ENCODE peak calls at places on chromosomes 5 and 9, in ten cellular contexts. One of them, this sample, is unnamed.

GRCh38 chr5:95925345-95925744 is 36.3 kb downstream of the ELL2 start:
- DNase-seq in PC-9: no peak
- DNase-seq in astrocyte: no peak
- DNase-seq in fibroblast of lung: no peak
- DNase-seq in neural progenitor cell: no peak
- DNase-seq in HCT116: no peak
- DNase-seq in PC-3: no peak
- DNase-seq in GM23338: no peak
- DNase-seq in HepG2: no peak
- DNase-seq in endothelial cell of umbilical vein: no peak
- DNase-seq in this sample: no peak

GRCh38 chr9:35519697-35520403 is 29.9 kb downstream of the RUSC2 start:
- DNase-seq in PC-3: no peak
- DNase-seq in HepG2: no peak
- DNase-seq in fibroblast of lung: peak
- DNase-seq in PC-9: no peak
- DNase-seq in neural progenitor cell: no peak
- DNase-seq in GM23338: no peak
- DNase-seq in endothelial cell of umbilical vein: no peak
- DNase-seq in astrocyte: peak
- DNase-seq in HCT116: no peak
- DNase-seq in this sample: no peak

GRCh38 chr5:176875783-176876505 is 23.2 kb downstream of the HK3 start:
- DNase-seq in endothelial cell of umbilical vein: no peak
- DNase-seq in neural progenitor cell: no peak
- DNase-seq in HCT116: no peak
- DNase-seq in astrocyte: no peak
- DNase-seq in HepG2: no peak
- DNase-seq in PC-9: no peak
- DNase-seq in PC-3: no peak
- DNase-seq in GM23338: no peak
- DNase-seq in fibroblast of lung: no peak
- DNase-seq in this sample: no peak

GRCh38 chr9:73269430-73270101 is 117.9 kb downstream of the ANXA1 start:
- DNase-seq in astrocyte: peak
- DNase-seq in fibroblast of lung: peak
- DNase-seq in HepG2: peak
- DNase-seq in endothelial cell of umbilical vein: peak
- DNase-seq in PC-3: peak
- DNase-seq in GM23338: peak
- DNase-seq in neural progenitor cell: peak
- DNase-seq in HCT116: peak
- DNase-seq in PC-9: no peak
- DNase-seq in this sample: peak

GRCh38 chr5:98941131-98941883 is 12.5 kb upstream of the CHD1 start:
- DNase-seq in endothelial cell of umbilical vein: no peak
- DNase-seq in fibroblast of lung: no peak
- DNase-seq in neural progenitor cell: no peak
- DNase-seq in astrocyte: no peak
- DNase-seq in HepG2: no peak
- DNase-seq in PC-3: no peak
- DNase-seq in PC-9: no peak
- DNase-seq in HCT116: no peak
- DNase-seq in GM23338: no peak
- DNase-seq in this sample: no peak

GRCh38 chr5:178277346-178277745 is 44.7 kb upstream of the PHYKPL start:
- DNase-seq in neural progenitor cell: no peak
- DNase-seq in PC-9: no peak
- DNase-seq in endothelial cell of umbilical vein: no peak
- DNase-seq in HCT116: no peak
- DNase-seq in astrocyte: no peak
- DNase-seq in HepG2: no peak
- DNase-seq in fibroblast of lung: no peak
- DNase-seq in PC-3: no peak
- DNase-seq in GM23338: no peak
- DNase-seq in this sample: no peak

GRCh38 chr9:96450613-96451544 is 910 bp downstream of the HABP4 start:
- DNase-seq in fibroblast of lung: peak
- DNase-seq in neural progenitor cell: peak
- DNase-seq in HCT116: no peak
- DNase-seq in HepG2: peak
- DNase-seq in GM23338: peak
- DNase-seq in astrocyte: peak
- DNase-seq in PC-3: peak
- DNase-seq in PC-9: no peak
- DNase-seq in endothelial cell of umbilical vein: peak
- DNase-seq in this sample: peak

GRCh38 chr9:137369111-137369787 is 53.7 kb downstream of the EXD3 start:
- DNase-seq in HepG2: no peak
- DNase-seq in PC-9: no peak
- DNase-seq in HCT116: no peak
- DNase-seq in endothelial cell of umbilical vein: no peak
- DNase-seq in astrocyte: no peak
- DNase-seq in neural progenitor cell: no peak
- DNase-seq in fibroblast of lung: no peak
- DNase-seq in PC-3: no peak
- DNase-seq in GM23338: no peak
- DNase-seq in this sample: no peak

GRCh38 chr9:83299556-83299955 is 236.6 kb upstream of the RASEF start:
- DNase-seq in GM23338: no peak
- DNase-seq in neural progenitor cell: peak
- DNase-seq in fibroblast of lung: peak
- DNase-seq in astrocyte: peak
- DNase-seq in HepG2: no peak
- DNase-seq in PC-9: peak
- DNase-seq in HCT116: no peak
- DNase-seq in PC-3: peak
- DNase-seq in endothelial cell of umbilical vein: peak
- DNase-seq in this sample: peak

GRCh38 chr5:147391781-147392180 is 118.1 kb downstream of the DPYSL3 start:
- DNase-seq in fibroblast of lung: peak
- DNase-seq in HepG2: peak
- DNase-seq in GM23338: peak
- DNase-seq in astrocyte: peak
- DNase-seq in endothelial cell of umbilical vein: peak
- DNase-seq in neural progenitor cell: peak
- DNase-seq in HCT116: peak
- DNase-seq in PC-9: no peak
- DNase-seq in PC-3: peak
- DNase-seq in this sample: peak

GRCh38 chr5:8879248-8879647 is 666.6 kb downstream of the SEMA5A start:
- DNase-seq in neural progenitor cell: no peak
- DNase-seq in HepG2: no peak
- DNase-seq in GM23338: no peak
- DNase-seq in PC-3: no peak
- DNase-seq in PC-9: no peak
- DNase-seq in astrocyte: no peak
- DNase-seq in HCT116: no peak
- DNase-seq in endothelial cell of umbilical vein: no peak
- DNase-seq in fibroblast of lung: no peak
- DNase-seq in this sample: no peak

GRCh38 chr5:84685121-84685520 is 300.4 kb upstream of the EDIL3 start:
- DNase-seq in PC-9: no peak
- DNase-seq in endothelial cell of umbilical vein: no peak
- DNase-seq in PC-3: no peak
- DNase-seq in HCT116: no peak
- DNase-seq in GM23338: no peak
- DNase-seq in neural progenitor cell: no peak
- DNase-seq in fibroblast of lung: peak
- DNase-seq in HepG2: no peak
- DNase-seq in astrocyte: peak
- DNase-seq in this sample: no peak

GRCh38 chr5:175847503-175847902 is 23.9 kb upstream of the CPLX2 start:
- DNase-seq in GM23338: peak
- DNase-seq in neural progenitor cell: peak
- DNase-seq in PC-3: no peak
- DNase-seq in PC-9: no peak
- DNase-seq in astrocyte: no peak
- DNase-seq in HCT116: no peak
- DNase-seq in fibroblast of lung: no peak
- DNase-seq in HepG2: peak
- DNase-seq in endothelial cell of umbilical vein: no peak
- DNase-seq in this sample: no peak
- TF ChIP-seq CTCF in GM23338: peak
- TF ChIP-seq CTCF in neural progenitor cell: peak
- TF ChIP-seq CTCF in PC-3: peak
- TF ChIP-seq CTCF in PC-9: no peak
- TF ChIP-seq CTCF in astrocyte: peak
- TF ChIP-seq CTCF in HCT116: peak
- TF ChIP-seq CTCF in fibroblast of lung: peak
- TF ChIP-seq CTCF in HepG2: peak
- TF ChIP-seq CTCF in endothelial cell of umbilical vein: no peak
- TF ChIP-seq CTCF in this sample: no peak

DNA sequence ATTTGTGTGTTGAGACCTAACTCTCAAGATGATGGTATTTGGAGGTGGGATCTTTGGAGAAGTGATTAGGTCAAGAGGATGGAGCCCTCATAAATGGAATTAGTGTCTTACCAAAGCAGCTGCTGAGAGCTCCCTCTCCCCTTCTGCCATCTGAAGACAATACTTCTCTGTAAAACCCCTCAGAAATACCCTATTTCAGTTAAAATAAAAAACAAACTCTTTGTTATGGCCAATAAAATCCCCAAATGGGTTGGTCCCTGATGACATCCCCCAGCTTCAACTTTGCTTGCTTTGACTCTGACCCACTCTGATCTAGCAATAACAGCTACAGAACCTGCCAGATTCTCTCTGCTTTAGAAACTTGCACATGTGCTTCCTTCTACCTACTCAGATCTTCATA is 100.9 kb downstream of the SNCAIP start:
- DNase-seq in GM23338: no peak
- DNase-seq in fibroblast of lung: no peak
- DNase-seq in PC-9: no peak
- DNase-seq in HCT116: no peak
- DNase-seq in astrocyte: no peak
- DNase-seq in neural progenitor cell: no peak
- DNase-seq in PC-3: no peak
- DNase-seq in endothelial cell of umbilical vein: no peak
- DNase-seq in HepG2: no peak
- DNase-seq in this sample: no peak
- TF ChIP-seq EZH2 in GM23338: no peak
- TF ChIP-seq EZH2 in fibroblast of lung: no peak
- TF ChIP-seq EZH2 in PC-9: no peak
- TF ChIP-seq EZH2 in HCT116: no peak
- TF ChIP-seq EZH2 in astrocyte: no peak
- TF ChIP-seq EZH2 in neural progenitor cell: no peak
- TF ChIP-seq EZH2 in PC-3: no peak
- TF ChIP-seq EZH2 in endothelial cell of umbilical vein: no peak
- TF ChIP-seq EZH2 in HepG2: no peak
- TF ChIP-seq EZH2 in this sample: no peak

DNA sequence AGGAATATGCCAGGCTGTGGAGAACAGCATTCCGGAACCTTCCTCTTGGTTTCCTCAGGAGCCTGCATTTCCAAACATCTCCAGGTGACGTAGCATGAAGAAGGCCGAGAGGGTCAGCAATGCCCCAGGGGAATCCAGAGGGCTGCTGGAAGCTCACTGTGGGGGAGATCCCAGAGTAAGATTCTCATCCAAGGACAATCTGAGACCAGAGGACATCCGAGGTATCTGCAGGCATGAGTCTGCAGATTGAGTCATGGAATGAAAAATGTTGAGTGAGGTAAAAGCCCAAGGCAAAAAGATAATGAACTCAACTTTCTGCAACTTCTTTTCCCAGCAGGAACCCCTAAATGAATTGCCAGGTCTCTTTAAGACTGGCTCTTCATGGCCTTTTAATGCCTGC is 73.5 kb downstream of the KIF4B start:
- DNase-seq in PC-9: no peak
- DNase-seq in astrocyte: no peak
- DNase-seq in HepG2: no peak
- DNase-seq in fibroblast of lung: peak
- DNase-seq in HCT116: no peak
- DNase-seq in PC-3: no peak
- DNase-seq in endothelial cell of umbilical vein: no peak
- DNase-seq in GM23338: no peak
- DNase-seq in neural progenitor cell: no peak
- DNase-seq in this sample: no peak
- TF ChIP-seq CTCF in PC-9: no peak
- TF ChIP-seq CTCF in astrocyte: no peak
- TF ChIP-seq CTCF in HepG2: no peak
- TF ChIP-seq CTCF in fibroblast of lung: no peak
- TF ChIP-seq CTCF in HCT116: no peak
- TF ChIP-seq CTCF in PC-3: no peak
- TF ChIP-seq CTCF in endothelial cell of umbilical vein: no peak
- TF ChIP-seq CTCF in GM23338: no peak
- TF ChIP-seq CTCF in neural progenitor cell: no peak
- TF ChIP-seq CTCF in this sample: no peak

GRCh38 chr9:89498845-89499480 is 1.1 kb upstream of the SEMA4D start:
- DNase-seq in fibroblast of lung: no peak
- DNase-seq in GM23338: no peak
- DNase-seq in astrocyte: no peak
- DNase-seq in HepG2: no peak
- DNase-seq in PC-3: no peak
- DNase-seq in HCT116: no peak
- DNase-seq in PC-9: no peak
- DNase-seq in neural progenitor cell: no peak
- DNase-seq in endothelial cell of umbilical vein: no peak
- DNase-seq in this sample: no peak
- TF ChIP-seq EZH2 in fibroblast of lung: no peak
- TF ChIP-seq EZH2 in GM23338: no peak
- TF ChIP-seq EZH2 in astrocyte: no peak
- TF ChIP-seq EZH2 in HepG2: no peak
- TF ChIP-seq EZH2 in PC-3: no peak
- TF ChIP-seq EZH2 in HCT116: no peak
- TF ChIP-seq EZH2 in PC-9: no peak
- TF ChIP-seq EZH2 in neural progenitor cell: no peak
- TF ChIP-seq EZH2 in endothelial cell of umbilical vein: no peak
- TF ChIP-seq EZH2 in this sample: no peak

DNA sequence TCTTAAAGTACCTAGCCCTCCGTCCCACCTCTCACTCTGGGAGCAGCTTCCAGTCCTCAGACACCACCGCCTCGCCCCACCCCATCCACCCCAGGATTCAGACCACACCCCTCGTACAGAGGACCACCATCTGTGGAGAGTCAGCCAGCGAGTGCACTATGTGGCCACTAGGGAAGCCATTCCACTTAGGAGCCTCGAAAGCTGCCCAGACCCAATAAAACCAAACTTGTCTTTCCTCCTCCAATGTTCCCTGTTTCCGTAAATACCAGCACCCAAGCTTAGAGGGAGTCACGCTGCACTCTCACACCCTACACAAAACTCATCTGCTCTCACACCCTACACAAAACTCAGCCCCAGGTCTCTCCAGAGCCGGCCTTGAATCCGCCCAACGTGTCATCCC is 1.9 kb downstream of the GCNT4 start:
- DNase-seq in HCT116: no peak
- DNase-seq in fibroblast of lung: no peak
- DNase-seq in endothelial cell of umbilical vein: peak
- DNase-seq in astrocyte: no peak
- DNase-seq in neural progenitor cell: peak
- DNase-seq in HepG2: peak
- DNase-seq in GM23338: peak
- DNase-seq in PC-3: peak
- DNase-seq in PC-9: no peak
- DNase-seq in this sample: peak
- TF ChIP-seq CTCF in HCT116: peak
- TF ChIP-seq CTCF in fibroblast of lung: peak
- TF ChIP-seq CTCF in endothelial cell of umbilical vein: peak
- TF ChIP-seq CTCF in astrocyte: peak
- TF ChIP-seq CTCF in neural progenitor cell: peak
- TF ChIP-seq CTCF in HepG2: no peak
- TF ChIP-seq CTCF in GM23338: peak
- TF ChIP-seq CTCF in PC-3: no peak
- TF ChIP-seq CTCF in PC-9: no peak
- TF ChIP-seq CTCF in this sample: peak

This sample was measured in hepatocyte.